ENCODE peak calls at places on chromosomes 4 and X, in six cellular contexts. Q, N, J, B, F and Z are unnamed samples.

GRCh38 chrX:120380699-120381098 is 18.8 kb downstream of the ATP1B4 start:
- DNase-seq in Q (no peak), N (no peak), J (peak), B (peak), F (no peak), Z (peak)

GRCh38 chrX:135596495-135596894 is 76.0 kb downstream of the INTS6L start:
- DNase-seq in Q (peak), N (peak), J (peak), B (peak), F (peak), Z (no peak)

GRCh38 chr4:51831133-51831532 is 11.8 kb upstream of the DCUN1D4 start:
- DNase-seq in Q (peak), N (peak), J (peak), B (peak), F (peak), Z (peak)

GRCh38 chrX:74195120-74195519 is 108.9 kb upstream of the ZCCHC13 start:
- DNase-seq in Q (no peak), N (no peak), J (no peak), B (no peak), F (no peak), Z (no peak)

GRCh38 chr4:5710065-5710961 is 688 bp upstream of the EVC start:
- DNase-seq in Q (no peak), N (peak), J (no peak), B (no peak), F (no peak), Z (no peak)

GRCh38 chr4:101103381-101104142 is 243.8 kb downstream of the PPP3CA start:
- DNase-seq in Q (no peak), N (no peak), J (no peak), B (no peak), F (no peak), Z (no peak)

GRCh38 chr4:186191266-186192067 is at the start of gene CYP4V2:
- DNase-seq in Q (peak), N (peak), J (peak), B (peak), F (peak), Z (peak)

GRCh38 chr4:48483006-48483776 is at the start of gene SLC10A4:
- DNase-seq in Q (no peak), N (no peak), J (no peak), B (peak), F (peak), Z (peak)

GRCh38 chr4:53905281-53905934 is 159.0 kb downstream of the CHIC2 start:
- DNase-seq in Q (no peak), N (no peak), J (no peak), B (no peak), F (no peak), Z (no peak)

GRCh38 chr4:2255501-2256155 is 6.3 kb downstream of the MXD4 start:
- DNase-seq in Q (peak), N (no peak), J (no peak), B (no peak), F (peak), Z (no peak)

GRCh38 chr4:124757121-124757520 is 44.6 kb upstream of the ANKRD50 start:
- DNase-seq in Q (no peak), N (no peak), J (no peak), B (no peak), F (no peak), Z (no peak)

GRCh38 chrX:125090046-125090445 is 229.6 kb upstream of the TEX13C start:
- DNase-seq in Q (no peak), N (no peak), J (no peak), B (no peak), F (no peak), Z (peak)

GRCh38 chr4:174828845-174829701 is at the start of gene GLRA3:
- DNase-seq in Q (no peak), N (peak), J (no peak), B (peak), F (peak), Z (peak)

GRCh38 chrX:104922206-104922621 is 298.3 kb downstream of the TEX13A start:
- DNase-seq in Q (peak), N (peak), J (peak), B (peak), F (peak), Z (peak)

GRCh38 chr4:54099287-54099958 is 540 bp upstream of the GSX2 start:
- DNase-seq in Q (no peak), N (no peak), J (no peak), B (no peak), F (no peak), Z (peak)

GRCh38 chr4:94426783-94427182 is 25.0 kb upstream of the PDLIM5 start:
- DNase-seq in Q (no peak), N (no peak), J (no peak), B (no peak), F (no peak), Z (peak)

GRCh38 chrX:118847676-118848075 is 24.1 kb downstream of the ZCCHC12 start:
- DNase-seq in Q (no peak), N (peak), J (no peak), B (peak), F (no peak), Z (peak)

GRCh38 chr4:1398686-1399507 is 7.3 kb downstream of the NKX1-1 start:
- DNase-seq in Q (peak), N (no peak), J (no peak), B (no peak), F (no peak), Z (no peak)

GRCh38 chr4:80201326-80202151 is 4.2 kb downstream of the PRDM8 start:
- DNase-seq in Q (no peak), N (peak), J (peak), B (peak), F (peak), Z (peak)

GRCh38 chr4:96035727-96036126 is 195.8 kb downstream of the PDHA2 start:
- DNase-seq in Q (no peak), N (no peak), J (no peak), B (no peak), F (no peak), Z (no peak)

GRCh38 chrX:140586951-140587350 is 82.1 kb upstream of the SOX3 start:
- DNase-seq in Q (no peak), N (no peak), J (no peak), B (no peak), F (no peak), Z (no peak)

GRCh38 chr4:151962138-151962845 is 201.5 kb upstream of the GATB start:
- DNase-seq in Q (no peak), N (no peak), J (no peak), B (no peak), F (no peak), Z (no peak)

GRCh38 chr4:164536829-164537228 is 217.1 kb upstream of the SMIM31 start:
- DNase-seq in Q (peak), N (peak), J (no peak), B (no peak), F (no peak), Z (peak)

GRCh38 chr4:185730387-185730786 is 81.6 kb downstream of the SORBS2 start:
- DNase-seq in Q (no peak), N (no peak), J (no peak), B (peak), F (no peak), Z (no peak)

GRCh38 chr4:105548483-105548882 is 3.9 kb upstream of the ARHGEF38 start:
- DNase-seq in Q (no peak), N (no peak), J (no peak), B (no peak), F (no peak), Z (no peak)

GRCh38 chrX:17759990-17760389 is 22.7 kb downstream of the SCML1 start:
- DNase-seq in Q (no peak), N (no peak), J (no peak), B (no peak), F (no peak), Z (no peak)